ENCODE peak calls at places on chromosome 12, in four cellular contexts. P, A, F and O are unnamed samples.
A peak's percentile ranks its signal among the peaks of the same experiment; 100 is the strongest.

GRCh38 chr12:80756875-80757274 is 40.2 kb downstream of the MYF5 start:
- DNase-seq in F (no peak), A (no peak), P (no peak), O (no peak)

GRCh38 chr12:84994436-84994835 is 41.6 kb downstream of the TSPAN19 start:
- DNase-seq in A (no peak), F (no peak), P (no peak), O (no peak)

GRCh38 chr12:19848426-19848825 is 409.1 kb downstream of the AEBP2 start:
- DNase-seq in F (no peak), P (no peak), A (no peak), O (no peak)

GRCh38 chr12:94140556-94140955 is 7.8 kb upstream of the PLXNC1 start:
- DNase-seq in A (peak; percentile 30), P (peak; percentile 49), F (peak; percentile 82), O (no peak)

GRCh38 chr12:64895541-64895940 is 71.1 kb downstream of the TBC1D30 start:
- DNase-seq in A (no peak), P (no peak), F (no peak), O (no peak)

GRCh38 chr12:68861890-68862289 is 53.9 kb downstream of the MDM2 start:
- DNase-seq in A (no peak), F (no peak), P (no peak), O (no peak)

GRCh38 chr12:114901316-114901715 is 217.3 kb upstream of the TBX3 start:
- DNase-seq in F (no peak), P (no peak), A (no peak), O (no peak)

GRCh38 chr12:117034691-117035090 is 64.5 kb downstream of the TESC start:
- DNase-seq in A (no peak), F (no peak), P (no peak), O (peak; percentile 34)

GRCh38 chr12:31323466-31324115 is 2.4 kb downstream of the SINHCAF start:
- DNase-seq in F (peak; percentile 72), P (no peak), A (no peak), O (peak; percentile 41)

GRCh38 chr12:3150820-3151590 is 73.8 kb downstream of the TSPAN9 start:
- DNase-seq in A (no peak), F (no peak), P (peak; percentile 68), O (peak; percentile 55)

GRCh38 chr12:19166956-19167355 is 37.4 kb downstream of the PLEKHA5 start:
- DNase-seq in P (no peak), F (no peak), A (no peak), O (no peak)

GRCh38 chr12:101824831-101825230 is 5.9 kb downstream of the GNPTAB start:
- DNase-seq in A (no peak), F (no peak), P (no peak), O (no peak)

GRCh38 chr12:99093166-99093565 is 448.1 kb downstream of the APAF1 start:
- DNase-seq in F (no peak), A (no peak), P (no peak), O (no peak)

GRCh38 chr12:46516933-46517578 is 144.5 kb upstream of the SLC38A2 start:
- DNase-seq in A (no peak), P (no peak), F (no peak), O (no peak)

GRCh38 chr12:23552417-23552816 is 397.1 kb downstream of the SOX5 start:
- DNase-seq in F (no peak), A (no peak), P (no peak), O (no peak)

GRCh38 chr12:102811125-102811737 is 105.8 kb downstream of the PAH start:
- DNase-seq in A (no peak), F (peak; percentile 77), P (peak; percentile 70), O (no peak)

GRCh38 chr12:78885466-78885865 is 20.9 kb downstream of the SYT1 start:
- DNase-seq in F (no peak), P (peak; percentile 50), A (no peak), O (no peak)

GRCh38 chr12:532908-533565 is 73.3 kb downstream of the B4GALNT3 start:
- DNase-seq in P (no peak), A (no peak), F (no peak), O (no peak)

GRCh38 chr12:71685312-71685906 is 473 bp upstream of the TMEM19 start:
- DNase-seq in A (no peak), F (no peak), P (no peak), O (peak; percentile 51)

GRCh38 chr12:10554228-10554970 is 48.7 kb downstream of the EIF2S3B start:
- DNase-seq in A (no peak), F (no peak), P (no peak), O (no peak)

GRCh38 chr12:112005419-112006395 is 7.3 kb downstream of the TMEM116 start:
- DNase-seq in A (no peak), P (peak; percentile 35), F (no peak), O (no peak)

GRCh38 chr12:67223225-67223624 is 45.9 kb upstream of the CAND1 start:
- DNase-seq in A (no peak), F (no peak), P (no peak), O (no peak)

GRCh38 chr12:89256060-89256459 is 96.2 kb downstream of the DUSP6 start:
- DNase-seq in A (no peak), P (no peak), F (no peak), O (no peak)

GRCh38 chr12:21613931-21614330 is 9.3 kb upstream of the GYS2 start:
- DNase-seq in F (no peak), A (no peak), P (no peak), O (no peak)

GRCh38 chr12:50055831-50056628 is 1.4 kb upstream of the ASIC1 start:
- DNase-seq in P (peak; percentile 82), F (peak; percentile 90), A (peak; percentile 64), O (peak; percentile 74)

GRCh38 chr12:31778687-31779086 is 49.9 kb upstream of the AMN1 start:
- DNase-seq in A (no peak), P (no peak), F (no peak), O (no peak)

GRCh38 chr12:86613306-86613705 is 357.1 kb upstream of the MGAT4C start:
- DNase-seq in P (no peak), A (no peak), F (no peak), O (no peak)

GRCh38 chr12:94172973-94173372 is 24.6 kb downstream of the PLXNC1 start:
- DNase-seq in P (no peak), F (no peak), A (no peak), O (no peak)

GRCh38 chr12:105555556-105555973 is 225.1 kb downstream of the C12orf75 start:
- DNase-seq in P (no peak), A (no peak), F (no peak), O (no peak)

DNA sequence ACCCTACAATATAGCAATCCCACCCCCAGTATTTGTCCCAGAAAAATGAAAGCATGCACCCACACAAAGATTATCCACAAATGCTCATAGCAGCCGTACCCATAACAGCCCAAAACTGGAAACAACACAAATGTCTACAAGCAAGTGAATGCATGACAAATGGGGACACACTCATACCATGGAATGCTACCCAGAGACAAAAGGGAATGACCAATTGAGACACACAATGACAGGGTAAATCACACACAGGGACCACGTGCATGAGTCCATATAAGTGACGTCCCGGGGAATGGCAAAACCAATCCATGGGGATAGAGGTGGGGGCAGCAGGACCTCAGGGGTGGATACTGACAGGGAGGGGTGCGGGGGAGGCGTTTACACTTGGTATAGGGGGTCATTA is 33.4 kb downstream of the SCARB1 start:
- DNase-seq in A (no peak), F (no peak), P (no peak), O (peak; percentile 30)
- H3K4me1 ChIP-seq in A (peaks cover 13% of the 10 kb centered on the region), F (no peaks in the 10 kb centered on the region), P (peaks cover 19% of the 10 kb centered on the region), O (no peaks in the 10 kb centered on the region)

GRCh38 chr12:104272938-104273337 is 30.6 kb upstream of the EID3 start:
- DNase-seq in P (no peak), A (no peak), F (no peak), O (no peak)
- H3K4me1 ChIP-seq in P (no peaks in the 10 kb centered on the region), A (no peaks in the 10 kb centered on the region), F (peaks cover 26% of the 10 kb centered on the region), O (no peaks in the 10 kb centered on the region)

GRCh38 chr12:13171921-13172859 is 24.3 kb upstream of the EMP1 start:
- DNase-seq in P (peak; percentile 34), A (no peak), F (no peak), O (peak; percentile 57)

GRCh38 chr12:13173012-13173441 is 23.5 kb upstream of the EMP1 start:
- DNase-seq in P (no peak), F (no peak), A (no peak), O (no peak)

GRCh38 chr12:13173537-13173936 is 23.0 kb upstream of the EMP1 start:
- DNase-seq in P (peak; percentile 50), F (no peak), A (peak; percentile 69), O (peak; percentile 81)

GRCh38 chr12:13169255-13169654 is 27.3 kb upstream of the EMP1 start:
- DNase-seq in F (no peak), P (no peak), A (no peak), O (no peak)

DNA sequence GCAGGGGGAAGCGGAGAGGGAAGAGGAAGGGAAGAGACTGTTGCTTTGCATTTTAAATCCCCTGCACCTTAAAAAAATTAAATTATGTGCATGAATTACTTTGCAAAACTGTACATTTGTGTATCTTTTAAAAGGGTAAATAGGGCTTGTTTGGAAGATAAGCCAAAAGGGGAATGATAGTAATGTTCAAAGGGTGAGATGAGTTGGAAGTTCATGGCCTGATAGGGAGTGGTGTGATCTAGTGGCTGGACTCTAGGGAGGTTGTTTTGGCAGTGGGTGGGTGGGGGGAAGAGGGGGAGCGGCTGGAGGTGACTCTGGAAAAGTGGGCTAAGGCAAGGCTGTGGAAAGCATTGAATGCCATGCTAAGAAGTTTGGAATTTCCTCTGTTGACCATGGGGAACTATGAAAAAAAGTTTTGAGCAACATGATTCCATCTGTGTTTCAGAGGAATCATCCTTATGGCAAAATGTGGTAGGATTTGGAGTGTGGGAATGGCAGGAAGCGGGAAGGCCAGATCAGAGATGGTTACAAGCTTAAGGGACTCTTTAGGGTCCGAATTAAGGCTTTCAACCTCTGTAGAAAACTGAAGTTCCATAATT is 25.5 kb upstream of the EMP1 start:
- DNase-seq in A (no peak), F (no peak), P (no peak), O (no peak)
- H3K4me1 ChIP-seq in A (no peaks in the 10 kb centered on the region), F (peaks cover 38% of the 10 kb centered on the region), P (peaks cover 31% of the 10 kb centered on the region), O (peaks cover 6% of the 10 kb centered on the region)

GRCh38 chr12:95198914-95199313 is 18.4 kb downstream of the FGD6 start:
- DNase-seq in P (no peak), F (peak; percentile 45), A (no peak), O (no peak)

GRCh38 chr12:95201056-95201670 is 16.1 kb downstream of the FGD6 start:
- DNase-seq in A (no peak), F (no peak), P (no peak), O (no peak)

GRCh38 chr12:95197636-95198035 is 19.6 kb downstream of the FGD6 start:
- DNase-seq in A (no peak), F (peak; percentile 77), P (no peak), O (no peak)

GRCh38 chr12:95202691-95203476 is 14.4 kb downstream of the FGD6 start:
- DNase-seq in F (no peak), P (no peak), A (no peak), O (no peak)

DNA sequence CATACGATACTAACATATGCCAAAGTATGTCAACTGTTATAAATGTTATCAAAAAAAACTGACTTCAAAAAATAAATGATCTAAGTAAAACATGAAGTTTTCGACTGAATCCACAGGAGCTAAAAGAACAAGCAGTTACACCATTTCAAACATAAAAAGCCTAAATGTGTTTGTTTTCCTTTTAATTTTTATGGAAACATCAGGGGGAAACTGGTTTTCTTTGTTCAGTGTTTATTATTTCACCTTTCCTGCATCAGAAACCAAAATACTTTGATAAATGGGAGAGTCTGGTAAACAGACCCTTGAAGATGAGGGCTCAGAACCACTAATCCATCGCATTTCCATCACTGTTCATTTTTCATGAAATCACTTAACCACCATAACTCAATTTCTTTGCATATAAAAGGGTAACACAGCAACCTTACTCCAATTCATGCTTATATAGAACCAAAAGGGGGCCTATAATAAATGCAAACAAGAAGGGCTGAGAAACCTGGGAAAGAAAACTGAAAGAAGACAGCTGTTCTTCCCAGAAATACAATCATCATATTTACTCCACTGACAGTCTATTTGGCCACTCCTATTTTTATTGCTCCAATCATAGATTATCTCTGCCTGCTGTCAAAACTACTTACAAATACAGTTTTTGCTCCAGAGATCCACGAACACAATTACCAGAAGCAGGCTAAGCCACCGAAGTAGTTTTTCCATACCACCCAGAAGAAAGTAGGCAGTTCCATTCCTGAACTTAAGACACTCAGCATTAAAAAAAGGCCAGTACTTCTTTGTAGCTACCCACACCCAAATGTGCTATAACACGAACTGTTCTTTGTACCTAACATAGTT is 16.9 kb downstream of the FGD6 start:
- DNase-seq in P (no peak), A (no peak), F (no peak), O (no peak)
- H3K4me1 ChIP-seq in P (peaks cover 24% of the 10 kb centered on the region), A (peaks cover 16% of the 10 kb centered on the region), F (peaks cover 85% of the 10 kb centered on the region), O (peaks cover 10% of the 10 kb centered on the region)